ENCODE peak calls at places on chromosomes 7 and 10, in four cellular contexts. J, E, F and U are unnamed samples.

GRCh38 chr7:93836111-93836510 is 54.4 kb downstream of the TFPI2 start:
- DNase-seq in F (no peak), J (no peak), E (no peak), U (no peak)

GRCh38 chr7:121544726-121545125 is 148.6 kb upstream of the FAM3C start:
- DNase-seq in E (peak; percentile 97), J (no peak), F (no peak), U (no peak)

GRCh38 chr10:13776861-13777301 is 190.1 kb downstream of the PRPF18 start:
- DNase-seq in E (peak; percentile 57), F (no peak), J (no peak), U (no peak)

GRCh38 chr10:88791924-88792323 is 10.6 kb upstream of the LIPM start:
- DNase-seq in E (peak; percentile 38), J (no peak), F (no peak), U (no peak)

GRCh38 chr7:149776305-149776704 is 2.9 kb upstream of the ZNF467 start:
- DNase-seq in F (no peak), J (peak; percentile 92), E (peak; percentile 79), U (peak; percentile 74)

GRCh38 chr7:129376076-129376777 is 58.0 kb upstream of the STRIP2 start:
- DNase-seq in J (no peak), E (peak; percentile 71), F (no peak), U (no peak)

GRCh38 chr10:13915710-13916109 is 328.9 kb downstream of the PRPF18 start:
- DNase-seq in J (no peak), F (no peak), E (no peak), U (no peak)

GRCh38 chr7:42930889-42931288 is 1.1 kb downstream of the PSMA2 start:
- DNase-seq in E (no peak), F (no peak), J (no peak), U (no peak)

GRCh38 chr10:87541114-87541513 is 36.4 kb downstream of the MINPP1 start:
- DNase-seq in F (no peak), J (no peak), E (peak; percentile 87), U (no peak)

GRCh38 chr10:104323721-104324686 is 14.3 kb downstream of the ITPRIP start:
- DNase-seq in J (no peak), E (no peak), F (no peak), U (no peak)

GRCh38 chr7:158548726-158549125 is 38.9 kb downstream of the PTPRN2 start:
- DNase-seq in J (no peak), E (no peak), F (no peak), U (no peak)

GRCh38 chr7:27241189-27242045 is 1.2 kb upstream of the EVX1 start:
- DNase-seq in E (no peak), F (no peak), J (no peak), U (no peak)

GRCh38 chr10:58796242-58796641 is 283.6 kb downstream of the BICC1 start:
- DNase-seq in F (no peak), J (no peak), E (no peak), U (no peak)

GRCh38 chr10:121311812-121312443 is 286.3 kb downstream of the FGFR2 start:
- DNase-seq in J (no peak), E (no peak), F (no peak), U (no peak)

GRCh38 chr10:88045544-88046415 is 182.4 kb downstream of the PTEN start:
- DNase-seq in J (no peak), F (no peak), E (no peak), U (no peak)

GRCh38 chr7:47803029-47803428 is 145.2 kb downstream of the PKD1L1 start:
- DNase-seq in F (no peak), J (no peak), E (no peak), U (no peak)

GRCh38 chr7:50567715-50568261 is 2.6 kb upstream of the DDC start:
- DNase-seq in J (no peak), E (no peak), F (no peak), U (no peak)

GRCh38 chr7:774161-775109 is 47.4 kb upstream of the PRKAR1B start:
- DNase-seq in J (peak; percentile 61), E (peak; percentile 32), F (peak; percentile 66), U (peak; percentile 80)

GRCh38 chr7:66145404-66145843 is 30.8 kb downstream of the CRCP start:
- DNase-seq in E (no peak), F (peak; percentile 74), J (peak; percentile 86), U (peak; percentile 73)